ENCODE peak calls at places on chromosomes 2 and 18, in ten cellular contexts. U is GM06990; B is GM23338; Z is RWPE1; J is bronchial epithelial cell; V is CD8-positive, alpha-beta T cell; I is right atrium auricular region; R is dorsolateral prefrontal cortex; A is A549; L is cardiac muscle cell. M is an unnamed sample.

GRCh38 chr2:80054339-80054675 is 250.2 kb downstream of the LRRTM1 start:
- DNase-seq in B (no peak), L (no peak), R (no peak), J (peak; percentile 56), I (no peak), V (no peak), A (no peak), Z (peak; percentile 84), U (no peak), M (no peak)

GRCh38 chr2:7098816-7099215 is 181.6 kb downstream of the RNF144A start:
- DNase-seq in L (no peak), Z (no peak), V (no peak), J (no peak), R (no peak), A (no peak), B (no peak), U (no peak), I (no peak), M (no peak)

GRCh38 chr2:200321780-200322534 is 15.5 kb downstream of the SPATS2L start:
- DNase-seq in V (no peak), R (no peak), A (no peak), Z (no peak), J (no peak), B (no peak), L (no peak), U (no peak), I (no peak), M (no peak)

GRCh38 chr2:179536185-179536584 is 271.6 kb upstream of the SESTD1 start:
- DNase-seq in I (no peak), U (no peak), B (no peak), L (peak; percentile 6), R (no peak), Z (no peak), V (no peak), J (peak; percentile 3), A (no peak), M (peak; percentile 52)

GRCh38 chr2:99836670-99837069 is 305.7 kb downstream of the AFF3 start:
- DNase-seq in A (no peak), B (no peak), V (no peak), U (no peak), I (no peak), J (no peak), R (no peak), L (no peak), Z (no peak), M (no peak)

GRCh38 chr2:127640082-127641072 is 5.6 kb upstream of the GPR17 start:
- DNase-seq in B (peak; percentile 65), R (no peak), A (no peak), U (peak; percentile 73), Z (no peak), I (no peak), L (no peak), V (no peak), J (no peak), M (no peak)

GRCh38 chr2:227188292-227188691 is 23.9 kb downstream of the COL4A3 start:
- DNase-seq in B (no peak), V (no peak), I (no peak), L (peak; percentile 70), J (peak; percentile 49), U (peak; percentile 22), A (no peak), Z (no peak), R (no peak), M (peak; percentile 64)

GRCh38 chr18:9160014-9160413 is 23.4 kb downstream of the ANKRD12 start:
- DNase-seq in U (no peak), J (no peak), R (no peak), Z (no peak), A (no peak), I (no peak), L (no peak), B (no peak), V (no peak), M (no peak)

GRCh38 chr2:109129356-109129920 is 433 bp downstream of the SH3RF3 start:
- DNase-seq in A (peak; percentile 10), L (peak; percentile 34), I (no peak), R (no peak), U (no peak), B (peak; percentile 43), V (no peak), Z (peak; percentile 18), J (no peak), M (peak; percentile 38)

GRCh38 chr2:169162613-169163012 is 93.2 kb downstream of the DHRS9 start:
- DNase-seq in I (no peak), U (no peak), B (no peak), A (no peak), Z (no peak), V (no peak), L (no peak), J (no peak), R (no peak), M (no peak)

GRCh38 chr2:196337618-196337953 is 166.2 kb upstream of the STK17B start:
- DNase-seq in A (no peak), Z (no peak), I (no peak), B (peak; percentile 48), R (no peak), U (no peak), J (no peak), L (no peak), V (no peak), M (no peak)

GRCh38 chr18:44509048-44509447 is 171.6 kb upstream of the SETBP1 start:
- DNase-seq in U (no peak), B (no peak), I (no peak), A (no peak), J (no peak), L (no peak), V (no peak), Z (no peak), R (no peak), M (no peak)

GRCh38 chr18:9825571-9826073 is 60.2 kb upstream of the TXNDC2 start:
- DNase-seq in R (no peak), U (no peak), A (peak; percentile 65), I (no peak), B (no peak), L (peak; percentile 95), Z (peak; percentile 72), J (peak; percentile 89), V (no peak), M (peak; percentile 95)

GRCh38 chr18:57043241-57043640 is 103.6 kb upstream of the BOD1L2 start:
- DNase-seq in A (no peak), Z (no peak), V (no peak), J (no peak), I (no peak), B (no peak), R (no peak), U (no peak), L (no peak), M (no peak)

GRCh38 chr2:203394519-203395227 is 66.5 kb downstream of the ABI2 start:
- DNase-seq in Z (no peak), U (no peak), R (no peak), L (peak; percentile 11), A (peak; percentile 10), B (peak; percentile 63), I (no peak), V (no peak), J (no peak), M (no peak)

GRCh38 chr18:7904529-7904928 is 337.4 kb downstream of the PTPRM start:
- DNase-seq in I (no peak), L (no peak), Z (peak; percentile 12), R (no peak), A (no peak), U (no peak), J (peak; percentile 64), V (no peak), B (no peak), M (peak; percentile 89)

GRCh38 chr2:172928754-172929153 is 146.9 kb upstream of the MAP3K20 start:
- DNase-seq in R (no peak), I (no peak), Z (no peak), L (peak; percentile 87), V (no peak), A (no peak), J (peak; percentile 20), B (no peak), U (no peak), M (no peak)

GRCh38 chr2:166375736-166376487 is at the start of gene SCN9A:
- DNase-seq in J (peak; percentile 53), V (no peak), L (peak; percentile 70), I (peak; percentile 62), A (peak; percentile 49), B (peak; percentile 94), R (peak; percentile 11), Z (peak; percentile 48), U (peak; percentile 25), M (peak; percentile 92)
- TF ChIP-seq CTCF in J (no peak), V (no peak), L (no peak), I (no peak), A (no peak), B (peak; percentile 8), R (no peak), Z (no peak), U (no peak), M (peak; percentile 50)

GRCh38 chr2:3248754-3249476 is 128.7 kb downstream of the EIPR1 start:
- DNase-seq in I (no peak), B (no peak), U (no peak), V (no peak), R (no peak), J (no peak), A (no peak), L (no peak), Z (no peak), M (no peak)
- TF ChIP-seq CTCF in I (no peak), B (no peak), U (no peak), V (no peak), R (no peak), J (no peak), A (no peak), L (no peak), Z (no peak), M (no peak)

GRCh38 chr2:63486861-63487290 is 101.4 kb downstream of the WDPCP start:
- DNase-seq in B (peak; percentile 17), A (no peak), I (no peak), U (no peak), V (no peak), R (no peak), Z (no peak), L (no peak), J (no peak), M (peak; percentile 4)
- TF ChIP-seq CTCF in B (peak; percentile 30), A (peak; percentile 49), I (no peak), U (peak; percentile 28), V (no peak), R (no peak), Z (no peak), L (no peak), J (peak; percentile 9), M (peak; percentile 50)

GRCh38 chr2:232838406-232838874 is 31.6 kb upstream of the SNORC start:
- DNase-seq in L (no peak), J (peak; percentile 48), I (no peak), B (peak; percentile 10), A (no peak), R (no peak), Z (peak; percentile 26), V (peak; percentile 61), U (peak; percentile 40), M (peak; percentile 30)

GRCh38 chr2:232842689-232843088 is 27.4 kb upstream of the SNORC start:
- DNase-seq in L (peak; percentile 51), I (no peak), R (no peak), U (no peak), V (no peak), J (no peak), B (no peak), Z (no peak), A (no peak), M (no peak)

GRCh38 chr2:232846055-232846454 is 24.0 kb upstream of the SNORC start:
- DNase-seq in Z (no peak), A (no peak), L (no peak), I (no peak), J (no peak), V (no peak), R (no peak), B (no peak), U (no peak), M (no peak)

GRCh38 chr2:232839680-232840079 is 30.4 kb upstream of the SNORC start:
- DNase-seq in J (no peak), U (no peak), A (no peak), B (no peak), V (no peak), L (peak; percentile 10), I (no peak), Z (no peak), R (peak; percentile 15), M (no peak)

GRCh38 chr2:232843860-232844259 is 26.2 kb upstream of the SNORC start:
- DNase-seq in J (no peak), A (no peak), I (no peak), B (peak; percentile 31), R (no peak), U (no peak), Z (no peak), V (no peak), L (no peak), M (peak; percentile 8)
- TF ChIP-seq CTCF in J (no peak), A (peak; percentile 32), I (peak; percentile 53), B (peak; percentile 40), R (peak; percentile 23), U (peak; percentile 9), Z (no peak), V (no peak), L (peak; percentile 5), M (peak; percentile 37)